ENCODE peak calls at places on chromosomes 7 and 10, in six cellular contexts. L is memory B cell, M is tibial artery, B is RPMI7951, X is AG09309, Q is T-helper 2 cell. W is an unnamed sample.

GRCh38 chr10:970311-971149 is 17.7 kb upstream of the GTPBP4 start:
- DNase-seq in Q (no peak), B (no peak), L (no peak), M (no peak), X (no peak), W (no peak)

GRCh38 chr7:41035788-41036187 is 667.1 kb downstream of the INHBA start:
- DNase-seq in B (no peak), X (no peak), M (no peak), Q (no peak), L (no peak), W (peak; percentile 59)

GRCh38 chr7:24936121-24936824 is 43.7 kb downstream of the OSBPL3 start:
- DNase-seq in L (no peak), Q (no peak), X (peak; percentile 17), B (peak; percentile 74), M (no peak), W (peak; percentile 21)

GRCh38 chr10:127797339-127797738 is 60.4 kb downstream of the FOXI2 start:
- DNase-seq in Q (no peak), B (no peak), M (no peak), L (no peak), X (no peak), W (no peak)

GRCh38 chr7:157537056-157537455 is 200.3 kb downstream of the DNAJB6 start:
- DNase-seq in B (no peak), Q (no peak), L (no peak), X (no peak), M (no peak), W (no peak)

GRCh38 chr10:131580076-131580652 is 268.6 kb upstream of the TCERG1L start:
- DNase-seq in Q (no peak), B (no peak), M (no peak), X (no peak), L (no peak), W (no peak)

GRCh38 chr7:42253316-42253715 is 16.3 kb upstream of the GLI3 start:
- DNase-seq in M (no peak), X (no peak), B (peak; percentile 78), Q (no peak), L (no peak), W (no peak)

GRCh38 chr10:21184216-21184615 is 287.1 kb upstream of the NEBL start:
- DNase-seq in L (no peak), X (no peak), M (no peak), Q (no peak), B (peak; percentile 69), W (peak; percentile 72)

GRCh38 chr7:33906697-33907096 is 1.4 kb downstream of the BMPER start:
- DNase-seq in B (no peak), X (no peak), Q (no peak), M (no peak), L (no peak), W (no peak)

GRCh38 chr7:128032605-128033235 is 1.5 kb upstream of the LRRC4 start:
- DNase-seq in X (no peak), L (peak; percentile 24), M (no peak), B (no peak), Q (no peak), W (no peak)

GRCh38 chr7:27174077-27175004 is at the start of gene HOXA10:
- DNase-seq in Q (no peak), L (no peak), M (peak; percentile 61), X (no peak), B (no peak), W (no peak)

GRCh38 chr10:136465-136762 is 1.2 kb downstream of the ZMYND11 start:
- DNase-seq in B (no peak), M (no peak), Q (no peak), L (no peak), X (no peak), W (no peak)

GRCh38 chr10:46309511-46310142 is 22.8 kb downstream of the ANTXRL start:
- DNase-seq in L (no peak), Q (no peak), B (no peak), M (no peak), X (no peak), W (no peak)

GRCh38 chr7:22147113-22147512 is 201.4 kb upstream of the CDCA7L start:
- DNase-seq in L (no peak), B (peak; percentile 20), M (no peak), X (no peak), Q (no peak), W (no peak)

GRCh38 chr7:2029936-2030335 is 202.8 kb downstream of the MAD1L1 start:
- DNase-seq in B (no peak), X (no peak), Q (no peak), L (no peak), M (peak; percentile 7), W (no peak)

GRCh38 chr10:16787361-16787791 is 29.8 kb downstream of the RSU1 start:
- DNase-seq in Q (peak; percentile 66), B (no peak), L (no peak), X (no peak), M (no peak), W (no peak)

W was measured in HT1080.